ENCODE peak calls at places on chromosomes 5 and 9, in five cellular contexts. O is adrenal gland, G is Panc1, P is G401, T is WTC11. C is an unnamed sample.

GRCh38 chr5:161734741-161735140 is 49.2 kb downstream of the GABRA6 start:
- DNase-seq in O (no peak), G (no peak), P (no peak), T (no peak), C (no peak)

GRCh38 chr5:111635151-111635945 is 121.6 kb downstream of the NREP start:
- DNase-seq in O (no peak), G (no peak), P (peak; percentile 78), T (no peak), C (no peak)

GRCh38 chr5:32187675-32188074 is 13.6 kb upstream of the GOLPH3 start:
- DNase-seq in O (no peak), G (no peak), P (no peak), T (no peak), C (no peak)

GRCh38 chr5:1034986-1035385 is 26.4 kb downstream of the NKD2 start:
- DNase-seq in O (no peak), G (peak; percentile 18), P (no peak), T (no peak), C (no peak)

GRCh38 chr5:10860645-10861455 is 99.8 kb upstream of the DAP start:
- DNase-seq in O (no peak), G (no peak), P (no peak), T (no peak), C (no peak)

GRCh38 chr9:71975833-71976232 is 64.4 kb downstream of the C9orf85 start:
- DNase-seq in O (no peak), G (no peak), P (peak; percentile 7), T (no peak), C (no peak)

GRCh38 chr9:131422241-131422792 is 28.4 kb downstream of the PRRC2B start:
- DNase-seq in O (peak; percentile 73), G (no peak), P (peak; percentile 73), T (no peak), C (no peak)

GRCh38 chr5:176541338-176542134 is 4.3 kb upstream of the RNF44 start:
- DNase-seq in O (peak; percentile 43), G (no peak), P (peak; percentile 33), T (peak; percentile 81), C (no peak)

GRCh38 chr5:15261279-15261668 is 238.7 kb upstream of the FBXL7 start:
- DNase-seq in O (no peak), G (no peak), P (no peak), T (no peak), C (no peak)

GRCh38 chr9:81619353-81620008 is 69.9 kb downstream of the TLE1 start:
- DNase-seq in O (no peak), G (no peak), P (peak; percentile 44), T (no peak), C (no peak)

GRCh38 chr5:152686931-152687330 is 281.9 kb upstream of the NMUR2 start:
- DNase-seq in O (no peak), G (no peak), P (no peak), T (peak; percentile 12), C (no peak)

GRCh38 chr5:3612561-3613175 is 17.0 kb downstream of the IRX1 start:
- DNase-seq in O (no peak), G (no peak), P (no peak), T (no peak), C (no peak)

GRCh38 chr9:93815677-93816076 is 139.5 kb downstream of the BARX1 start:
- DNase-seq in O (no peak), G (no peak), P (no peak), T (no peak), C (no peak)

GRCh38 chr9:96129698-96130097 is 172.3 kb downstream of the HSD17B3 start:
- DNase-seq in O (no peak), G (no peak), P (no peak), T (peak; percentile 21), C (no peak)

C was measured in HCT116.